ENCODE peak calls at places on chromosomes 1 and 21, in four cellular contexts. P, A, Z and H are unnamed samples.

GRCh38 chr21:19475525-19475924 is 1071.9 kb upstream of the TMPRSS15 start:
- DNase-seq in P (no peak), A (no peak), Z (no peak), H (no peak)

GRCh38 chr1:67880056-67880601 is 46.9 kb upstream of the GNG12 start:
- DNase-seq in A (peak), P (no peak), Z (no peak), H (no peak)

GRCh38 chr1:223654083-223654482 is 11.4 kb downstream of the CAPN8 start:
- DNase-seq in A (no peak), Z (no peak), P (no peak), H (no peak)

GRCh38 chr21:33924079-33924765 is 8.6 kb upstream of the ATP5PO start:
- DNase-seq in P (peak), A (peak), Z (peak), H (no peak)

GRCh38 chr1:17944606-17945005 is 163.0 kb upstream of the IGSF21 start:
- DNase-seq in A (no peak), Z (no peak), P (no peak), H (no peak)

GRCh38 chr1:184883304-184883815 is 90.9 kb downstream of the NIBAN1 start:
- DNase-seq in Z (no peak), A (no peak), P (no peak), H (no peak)

GRCh38 chr1:75134939-75135828 is 996 bp downstream of the LHX8 start:
- DNase-seq in A (peak), Z (no peak), P (peak), H (no peak)

GRCh38 chr1:195934839-195935557 is 673.2 kb downstream of the KCNT2 start:
- DNase-seq in P (no peak), Z (no peak), A (no peak), H (no peak)

GRCh38 chr21:44974676-44975075 is 34.8 kb downstream of the SLX9 start:
- DNase-seq in P (no peak), Z (no peak), A (no peak), H (no peak)

GRCh38 chr1:216119600-216119999 is 303.6 kb downstream of the USH2A start:
- DNase-seq in P (no peak), Z (peak), A (peak), H (no peak)

GRCh38 chr1:110119843-110120242 is 7.6 kb downstream of the UBL4B start:
- DNase-seq in A (no peak), P (no peak), Z (no peak), H (no peak)

GRCh38 chr1:176222196-176222595 is 15.1 kb upstream of the COP1 start:
- DNase-seq in A (peak), Z (no peak), P (no peak), H (no peak)

GRCh38 chr1:217214551-217214950 is 416.3 kb downstream of the GPATCH2 start:
- DNase-seq in Z (no peak), P (no peak), A (no peak), H (no peak)

GRCh38 chr1:170273556-170274501 is 128.1 kb downstream of the NTMT2 start:
- DNase-seq in A (no peak), P (no peak), Z (no peak), H (no peak)

GRCh38 chr1:30126839-30127238 is 596.5 kb downstream of the MATN1 start:
- DNase-seq in Z (no peak), A (no peak), P (no peak), H (no peak)

GRCh38 chr1:245765241-245766000 is 610.6 kb downstream of the KIF26B start:
- DNase-seq in Z (no peak), P (no peak), A (peak), H (no peak)

GRCh38 chr1:10638559-10639300 is 157.7 kb downstream of the CASZ1 start:
- DNase-seq in P (peak), Z (no peak), A (no peak), H (no peak)

GRCh38 chr1:156391145-156391677 is 22.2 kb downstream of the RHBG start:
- DNase-seq in A (no peak), Z (no peak), P (peak), H (no peak)

GRCh38 chr1:6185151-6185550 is 5.0 kb upstream of the CHD5 start:
- DNase-seq in P (no peak), A (peak), Z (no peak), H (no peak)

GRCh38 chr1:225906467-225906866 is 17.5 kb upstream of the LEFTY1 start:
- DNase-seq in A (no peak), P (no peak), Z (no peak), H (no peak)

GRCh38 chr1:225907341-225907740 is 16.7 kb downstream of the PYCR2 start:
- DNase-seq in P (no peak), A (no peak), Z (no peak), H (no peak)

GRCh38 chr1:225908013-225908640 is 15.9 kb downstream of the PYCR2 start:
- DNase-seq in P (no peak), Z (no peak), A (no peak), H (no peak)

GRCh38 chr1:225899044-225899925 is 10.3 kb upstream of the LEFTY1 start:
- DNase-seq in Z (no peak), P (peak), A (no peak), H (no peak)

DNA sequence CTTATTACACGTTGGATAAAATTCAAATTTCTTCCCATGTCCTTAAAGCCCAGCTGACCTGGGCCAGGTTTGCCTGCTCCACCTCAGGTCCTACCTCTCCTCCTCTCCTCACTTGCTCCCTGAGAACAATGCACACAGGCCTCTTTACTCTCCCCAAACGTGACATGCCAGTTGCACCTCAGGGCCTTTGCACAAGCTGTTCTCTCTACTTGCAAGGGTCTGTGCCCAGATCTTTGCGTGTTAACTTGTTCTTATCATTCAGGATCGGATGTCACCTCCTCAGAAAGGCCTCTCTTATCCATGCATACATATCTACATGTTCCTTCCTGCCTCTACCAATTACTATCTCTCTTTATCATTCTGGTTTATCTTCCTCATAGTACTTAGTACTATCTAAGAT is 14.7 kb upstream of the LEFTY1 start:
- DNase-seq in Z (no peak), A (no peak), P (no peak), H (no peak)
- TF ChIP-seq CTCF in Z (no peak), A (no peak), P (no peak), H (no peak)

GRCh38 chr1:205588691-205589445 is 42.9 kb downstream of the ELK4 start:
- DNase-seq in A (peak), Z (peak), P (peak), H (peak)
- TF ChIP-seq CTCF in A (peak), Z (peak), P (no peak), H (peak)

GRCh38 chr1:54429838-54430237 is 23.6 kb upstream of the SSBP3 start:
- DNase-seq in P (no peak), A (no peak), Z (no peak), H (no peak)

GRCh38 chr1:54421101-54421504 is 14.9 kb upstream of the SSBP3 start:
- DNase-seq in P (no peak), Z (peak), A (no peak), H (no peak)

GRCh38 chr1:54428838-54429513 is 22.8 kb upstream of the SSBP3 start:
- DNase-seq in P (no peak), Z (no peak), A (no peak), H (no peak)

GRCh38 chr1:54424398-54424797 is 18.2 kb upstream of the SSBP3 start:
- DNase-seq in Z (no peak), P (no peak), A (no peak), H (no peak)

GRCh38 chr1:54425152-54425584 is 19.0 kb upstream of the SSBP3 start:
- DNase-seq in A (no peak), Z (no peak), P (no peak), H (no peak)
- TF ChIP-seq CTCF in A (no peak), Z (no peak), P (no peak), H (peak)

DNA sequence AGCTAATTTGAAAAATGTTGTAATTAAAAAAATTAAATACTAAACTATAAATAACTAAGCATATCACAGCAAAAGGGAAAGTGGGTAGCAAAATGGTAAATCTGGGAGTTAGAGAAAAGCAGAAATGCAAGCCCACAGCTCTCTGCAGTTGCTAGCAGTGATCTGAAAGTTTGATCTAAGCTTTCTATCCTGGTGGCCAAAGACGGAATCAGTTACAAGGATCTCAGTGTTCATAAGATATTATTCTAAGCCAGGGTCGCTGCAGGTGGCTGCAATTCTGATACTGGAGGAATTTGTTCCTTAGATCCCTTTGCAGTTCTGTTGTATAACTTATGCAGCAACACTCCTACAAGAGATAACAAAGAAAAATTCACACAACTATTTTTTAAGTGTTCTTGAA is 363.7 kb downstream of the SETD4 start:
- DNase-seq in Z (no peak), A (no peak), P (no peak), H (no peak)
- TF ChIP-seq CTCF in Z (no peak), A (no peak), P (no peak), H (peak)

GRCh38 chr1:200146100-200146499 is 118.6 kb downstream of the NR5A2 start:
- DNase-seq in P (no peak), A (no peak), Z (no peak), H (no peak)
- TF ChIP-seq CTCF in P (no peak), A (no peak), Z (no peak), H (no peak)

GRCh38 chr1:52907068-52907811 is 14.3 kb downstream of the ECHDC2 start:
- DNase-seq in A (peak), P (no peak), Z (no peak), H (no peak)

GRCh38 chr1:52907812-52908153 is 13.8 kb downstream of the ECHDC2 start:
- DNase-seq in P (no peak), A (no peak), Z (no peak), H (no peak)

GRCh38 chr1:52905376-52905698 is 16.2 kb downstream of the ECHDC2 start:
- DNase-seq in Z (no peak), P (no peak), A (no peak), H (no peak)

GRCh38 chr1:52906135-52906603 is 15.4 kb downstream of the ECHDC2 start:
- DNase-seq in A (no peak), Z (no peak), P (no peak), H (no peak)

GRCh38 chr1:52904590-52905375 is 16.8 kb downstream of the ECHDC2 start:
- DNase-seq in P (peak), Z (peak), A (no peak), H (no peak)
- TF ChIP-seq CTCF in P (no peak), Z (peak), A (peak), H (peak)

DNA sequence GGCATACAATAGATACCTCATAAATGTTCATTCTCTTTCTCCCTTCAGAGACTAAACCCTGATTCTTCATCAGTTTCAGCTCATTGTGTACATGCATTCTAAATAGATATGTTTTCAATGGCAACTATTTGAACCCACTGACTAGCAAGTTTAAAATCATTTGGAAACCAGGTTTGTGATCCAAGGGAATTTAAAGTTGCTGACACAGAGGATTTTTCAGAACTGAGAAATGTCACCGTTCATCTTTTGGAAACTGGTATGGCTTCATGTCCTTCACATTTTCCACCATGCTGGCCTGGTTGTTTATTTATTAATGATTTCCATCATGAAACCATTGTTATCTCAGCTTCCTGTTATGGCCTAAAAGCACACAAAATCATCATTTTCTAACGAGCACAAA is 81.8 kb upstream of the BARHL2 start:
- DNase-seq in A (no peak), P (no peak), Z (no peak), H (no peak)
- TF ChIP-seq CTCF in A (no peak), P (no peak), Z (no peak), H (no peak)